ENCODE peak calls at places on chromosome 22, in four cellular contexts. One of them, this sample, is unnamed.

GRCh38 chr22:17501679-17502285 is 61.5 kb upstream of the SLC25A18 start:
- DNase-seq in upper lobe of left lung: no peak
- DNase-seq in thoracic aorta: no peak
- DNase-seq in cardiac muscle cell: peak; percentile 69
- DNase-seq in this sample: peak; percentile 10

GRCh38 chr22:42932857-42933782 is 76.0 kb upstream of the ARFGAP3 start:
- DNase-seq in upper lobe of left lung: peak; percentile 63
- DNase-seq in thoracic aorta: no peak
- DNase-seq in cardiac muscle cell: no peak
- DNase-seq in this sample: no peak

GRCh38 chr22:35977136-35977535 is 51.5 kb downstream of the RBFOX2 start:
- DNase-seq in upper lobe of left lung: no peak
- DNase-seq in thoracic aorta: no peak
- DNase-seq in cardiac muscle cell: no peak
- DNase-seq in this sample: no peak

GRCh38 chr22:35349704-35350538 is 31.0 kb upstream of the HMOX1 start:
- DNase-seq in upper lobe of left lung: no peak
- DNase-seq in thoracic aorta: no peak
- DNase-seq in cardiac muscle cell: no peak
- DNase-seq in this sample: no peak

GRCh38 chr22:32444068-32444467 is 20.2 kb downstream of the BPIFC start:
- DNase-seq in upper lobe of left lung: no peak
- DNase-seq in thoracic aorta: no peak
- DNase-seq in cardiac muscle cell: no peak
- DNase-seq in this sample: peak; percentile 1

GRCh38 chr22:26508148-26508547 is 4.1 kb downstream of the TFIP11 start:
- DNase-seq in upper lobe of left lung: no peak
- DNase-seq in thoracic aorta: no peak
- DNase-seq in cardiac muscle cell: no peak
- DNase-seq in this sample: no peak

GRCh38 chr22:49400136-49400865 is 427.4 kb downstream of the BRD1 start:
- DNase-seq in upper lobe of left lung: peak; percentile 13
- DNase-seq in thoracic aorta: no peak
- DNase-seq in cardiac muscle cell: no peak
- DNase-seq in this sample: no peak

GRCh38 chr22:19713228-19713627 is 1.1 kb upstream of the SEPTIN5 start:
- DNase-seq in upper lobe of left lung: no peak
- DNase-seq in thoracic aorta: no peak
- DNase-seq in cardiac muscle cell: no peak
- DNase-seq in this sample: no peak

GRCh38 chr22:30947163-30947820 is 21.3 kb downstream of the MORC2 start:
- DNase-seq in upper lobe of left lung: no peak
- DNase-seq in thoracic aorta: peak; percentile 21
- DNase-seq in cardiac muscle cell: no peak
- DNase-seq in this sample: no peak

GRCh38 chr22:32502346-32502745 is 27.7 kb downstream of the FBXO7 start:
- DNase-seq in upper lobe of left lung: no peak
- DNase-seq in thoracic aorta: no peak
- DNase-seq in cardiac muscle cell: no peak
- DNase-seq in this sample: no peak

GRCh38 chr22:48720662-48721393 is 1106.8 kb downstream of the BRD1 start:
- DNase-seq in upper lobe of left lung: no peak
- DNase-seq in thoracic aorta: no peak
- DNase-seq in cardiac muscle cell: no peak
- DNase-seq in this sample: no peak

GRCh38 chr22:16845881-16846280 is 20.7 kb upstream of the XKR3 start:
- DNase-seq in upper lobe of left lung: no peak
- DNase-seq in thoracic aorta: no peak
- DNase-seq in cardiac muscle cell: no peak
- DNase-seq in this sample: no peak

GRCh38 chr22:16967453-16968217 is 40.4 kb downstream of the GAB4 start:
- DNase-seq in upper lobe of left lung: no peak
- DNase-seq in thoracic aorta: no peak
- DNase-seq in cardiac muscle cell: no peak
- DNase-seq in this sample: no peak

GRCh38 chr22:46501701-46502100 is 35.7 kb downstream of the CELSR1 start:
- DNase-seq in upper lobe of left lung: no peak
- DNase-seq in thoracic aorta: no peak
- DNase-seq in cardiac muscle cell: no peak
- DNase-seq in this sample: no peak

GRCh38 chr22:26479792-26480610 is 3.6 kb downstream of the HPS4 start:
- DNase-seq in upper lobe of left lung: no peak
- DNase-seq in thoracic aorta: no peak
- DNase-seq in cardiac muscle cell: no peak
- DNase-seq in this sample: no peak

GRCh38 chr22:28283025-28283654 is 364.1 kb upstream of the PITPNB start:
- DNase-seq in upper lobe of left lung: no peak
- DNase-seq in thoracic aorta: no peak
- DNase-seq in cardiac muscle cell: no peak
- DNase-seq in this sample: no peak

GRCh38 chr22:23302171-23303002 is 122.1 kb downstream of the BCR start:
- DNase-seq in upper lobe of left lung: no peak
- DNase-seq in thoracic aorta: no peak
- DNase-seq in cardiac muscle cell: no peak
- DNase-seq in this sample: no peak

GRCh38 chr22:49405590-49405989 is 422.1 kb downstream of the BRD1 start:
- DNase-seq in upper lobe of left lung: no peak
- DNase-seq in thoracic aorta: no peak
- DNase-seq in cardiac muscle cell: no peak
- DNase-seq in this sample: no peak

GRCh38 chr22:25853902-25854301 is 111.9 kb downstream of the MYO18B start:
- DNase-seq in upper lobe of left lung: no peak
- DNase-seq in thoracic aorta: no peak
- DNase-seq in cardiac muscle cell: no peak
- DNase-seq in this sample: no peak

GRCh38 chr22:48534395-48534958 is 1293.2 kb downstream of the BRD1 start:
- DNase-seq in upper lobe of left lung: peak; percentile 33
- DNase-seq in thoracic aorta: no peak
- DNase-seq in cardiac muscle cell: no peak
- DNase-seq in this sample: no peak

GRCh38 chr22:49377306-49377705 is 450.4 kb downstream of the BRD1 start:
- DNase-seq in upper lobe of left lung: no peak
- DNase-seq in thoracic aorta: no peak
- DNase-seq in cardiac muscle cell: no peak
- DNase-seq in this sample: no peak

GRCh38 chr22:48319321-48320047 is 1508.2 kb downstream of the BRD1 start:
- DNase-seq in upper lobe of left lung: peak; percentile 13
- DNase-seq in thoracic aorta: no peak
- DNase-seq in cardiac muscle cell: no peak
- DNase-seq in this sample: no peak

GRCh38 chr22:46803031-46803880 is 40.8 kb downstream of the TBC1D22A start:
- DNase-seq in upper lobe of left lung: peak; percentile 72
- DNase-seq in thoracic aorta: no peak
- DNase-seq in cardiac muscle cell: peak; percentile 76
- DNase-seq in this sample: peak; percentile 67

GRCh38 chr22:25736378-25737011 is 5.5 kb upstream of the MYO18B start:
- DNase-seq in upper lobe of left lung: no peak
- DNase-seq in thoracic aorta: no peak
- DNase-seq in cardiac muscle cell: no peak
- DNase-seq in this sample: no peak

GRCh38 chr22:50694099-50694498 is 21.5 kb downstream of the SHANK3 start:
- DNase-seq in upper lobe of left lung: no peak
- DNase-seq in thoracic aorta: no peak
- DNase-seq in cardiac muscle cell: no peak
- DNase-seq in this sample: no peak
- TF ChIP-seq CTCF in upper lobe of left lung: no peak
- TF ChIP-seq CTCF in thoracic aorta: no peak
- TF ChIP-seq CTCF in cardiac muscle cell: no peak
- TF ChIP-seq CTCF in this sample: no peak

GRCh38 chr22:22061085-22062077 is 78.8 kb upstream of the TOP3B start:
- DNase-seq in upper lobe of left lung: peak; percentile 23
- DNase-seq in thoracic aorta: no peak
- DNase-seq in cardiac muscle cell: no peak
- DNase-seq in this sample: no peak

GRCh38 chr22:22059476-22060002 is 77.0 kb upstream of the TOP3B start:
- DNase-seq in upper lobe of left lung: no peak
- DNase-seq in thoracic aorta: no peak
- DNase-seq in cardiac muscle cell: no peak
- DNase-seq in this sample: no peak

GRCh38 chr22:22060200-22061084 is 77.9 kb upstream of the TOP3B start:
- DNase-seq in upper lobe of left lung: peak; percentile 71
- DNase-seq in thoracic aorta: no peak
- DNase-seq in cardiac muscle cell: peak; percentile 73
- DNase-seq in this sample: peak; percentile 24

GRCh38 chr22:22057617-22058378 is 75.2 kb upstream of the TOP3B start:
- DNase-seq in upper lobe of left lung: no peak
- DNase-seq in thoracic aorta: no peak
- DNase-seq in cardiac muscle cell: no peak
- DNase-seq in this sample: no peak

GRCh38 chr22:22058649-22059475 is 76.3 kb upstream of the TOP3B start:
- DNase-seq in upper lobe of left lung: no peak
- DNase-seq in thoracic aorta: no peak
- DNase-seq in cardiac muscle cell: no peak
- DNase-seq in this sample: no peak
- H3K27me3 ChIP-seq in upper lobe of left lung: no peaks in the 10 kb centered on the region
- H3K27me3 ChIP-seq in thoracic aorta: no peaks in the 10 kb centered on the region
- H3K27me3 ChIP-seq in cardiac muscle cell: peaks cover 20% of the 10 kb centered on the region
- H3K27me3 ChIP-seq in this sample: peaks cover 15% of the 10 kb centered on the region

GRCh38 chr22:20999350-21000214 is 2.3 kb downstream of the THAP7 start:
- DNase-seq in upper lobe of left lung: no peak
- DNase-seq in thoracic aorta: no peak
- DNase-seq in cardiac muscle cell: no peak
- DNase-seq in this sample: no peak

GRCh38 chr22:20998411-20999336 is 3.2 kb downstream of the THAP7 start:
- DNase-seq in upper lobe of left lung: no peak
- DNase-seq in thoracic aorta: no peak
- DNase-seq in cardiac muscle cell: no peak
- DNase-seq in this sample: no peak

GRCh38 chr22:21000987-21001600 is 824 bp downstream of the THAP7 start:
- DNase-seq in upper lobe of left lung: no peak
- DNase-seq in thoracic aorta: no peak
- DNase-seq in cardiac muscle cell: no peak
- DNase-seq in this sample: no peak

GRCh38 chr22:21001601-21002325 is at the start of gene THAP7:
- DNase-seq in upper lobe of left lung: peak; percentile 97
- DNase-seq in thoracic aorta: peak; percentile 93
- DNase-seq in cardiac muscle cell: peak; percentile 97
- DNase-seq in this sample: peak; percentile 94

GRCh38 chr22:21000215-21000986 is 1.5 kb downstream of the THAP7 start:
- DNase-seq in upper lobe of left lung: no peak
- DNase-seq in thoracic aorta: no peak
- DNase-seq in cardiac muscle cell: no peak
- DNase-seq in this sample: no peak
- TF ChIP-seq CTCF in upper lobe of left lung: no peak
- TF ChIP-seq CTCF in thoracic aorta: no peak
- TF ChIP-seq CTCF in cardiac muscle cell: no peak
- TF ChIP-seq CTCF in this sample: no peak

GRCh38 chr22:37231406-37232139 is 12.5 kb downstream of the RAC2 start:
- DNase-seq in upper lobe of left lung: no peak
- DNase-seq in thoracic aorta: no peak
- DNase-seq in cardiac muscle cell: no peak
- DNase-seq in this sample: no peak
- H3K27me3 ChIP-seq in upper lobe of left lung: no peaks in the 10 kb centered on the region
- H3K27me3 ChIP-seq in thoracic aorta: no peaks in the 10 kb centered on the region
- H3K27me3 ChIP-seq in cardiac muscle cell: no peaks in the 10 kb centered on the region
- H3K27me3 ChIP-seq in this sample: no peaks in the 10 kb centered on the region

DNA sequence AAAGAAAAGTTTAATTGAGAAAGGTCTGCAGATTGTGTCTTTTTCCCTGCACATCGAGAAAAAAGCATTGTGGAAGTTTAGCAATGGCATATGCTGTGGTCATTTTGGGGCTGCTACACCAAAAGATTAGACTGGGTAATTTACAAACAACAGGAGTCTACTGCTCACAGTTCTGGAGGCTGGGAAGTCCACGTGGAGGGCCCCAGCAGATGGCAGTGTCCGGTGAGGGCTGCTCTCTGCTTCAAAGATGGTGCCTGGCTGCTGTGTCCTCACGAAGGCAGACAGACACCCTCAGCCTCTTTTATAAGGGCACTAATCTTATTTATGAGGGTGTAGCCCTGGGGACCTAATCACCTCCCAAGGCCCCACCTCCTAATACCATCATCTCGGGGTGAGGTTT is 21.1 kb downstream of the PHF21B start:
- DNase-seq in upper lobe of left lung: no peak
- DNase-seq in thoracic aorta: no peak
- DNase-seq in cardiac muscle cell: no peak
- DNase-seq in this sample: no peak
- TF ChIP-seq CTCF in upper lobe of left lung: no peak
- TF ChIP-seq CTCF in thoracic aorta: no peak
- TF ChIP-seq CTCF in cardiac muscle cell: no peak
- TF ChIP-seq CTCF in this sample: no peak

GRCh38 chr22:39246217-39246616 is 1.4 kb upstream of the PDGFB start:
- DNase-seq in upper lobe of left lung: no peak
- DNase-seq in thoracic aorta: no peak
- DNase-seq in cardiac muscle cell: no peak
- DNase-seq in this sample: no peak
- H3K27me3 ChIP-seq in upper lobe of left lung: no peaks in the 10 kb centered on the region
- H3K27me3 ChIP-seq in thoracic aorta: peaks cover 6% of the 10 kb centered on the region
- H3K27me3 ChIP-seq in cardiac muscle cell: no peaks in the 10 kb centered on the region
- H3K27me3 ChIP-seq in this sample: peaks cover 10% of the 10 kb centered on the region

GRCh38 chr22:41237707-41238569 is 2.8 kb downstream of the CHADL start:
- DNase-seq in upper lobe of left lung: peak; percentile 88
- DNase-seq in thoracic aorta: no peak
- DNase-seq in cardiac muscle cell: peak; percentile 74
- DNase-seq in this sample: peak; percentile 83
- TF ChIP-seq CTCF in upper lobe of left lung: peak; percentile 90
- TF ChIP-seq CTCF in thoracic aorta: peak; percentile 43
- TF ChIP-seq CTCF in cardiac muscle cell: peak; percentile 44
- TF ChIP-seq CTCF in this sample: no peak

DNA sequence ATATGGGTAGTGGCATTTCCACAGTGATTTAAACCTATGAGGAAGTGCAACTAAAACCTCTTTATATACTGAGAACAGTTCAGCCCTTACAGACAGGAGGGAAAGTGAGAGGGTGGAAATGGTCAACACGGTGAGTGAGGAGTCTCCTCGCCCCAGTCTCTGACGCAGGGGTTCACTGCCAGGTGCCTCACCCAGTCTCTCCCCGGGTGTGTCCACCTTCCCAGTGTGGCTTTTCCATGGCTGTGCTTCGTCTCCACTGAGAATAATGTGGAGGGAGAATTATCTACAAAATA is 116.6 kb upstream of the TOP3B start:
- DNase-seq in upper lobe of left lung: no peak
- DNase-seq in thoracic aorta: no peak
- DNase-seq in cardiac muscle cell: no peak
- DNase-seq in this sample: no peak
- H3K27me3 ChIP-seq in upper lobe of left lung: no peaks in the 10 kb centered on the region
- H3K27me3 ChIP-seq in thoracic aorta: no peaks in the 10 kb centered on the region
- H3K27me3 ChIP-seq in cardiac muscle cell: peaks cover 73% of the 10 kb centered on the region
- H3K27me3 ChIP-seq in this sample: peaks cover 7% of the 10 kb centered on the region

DNA sequence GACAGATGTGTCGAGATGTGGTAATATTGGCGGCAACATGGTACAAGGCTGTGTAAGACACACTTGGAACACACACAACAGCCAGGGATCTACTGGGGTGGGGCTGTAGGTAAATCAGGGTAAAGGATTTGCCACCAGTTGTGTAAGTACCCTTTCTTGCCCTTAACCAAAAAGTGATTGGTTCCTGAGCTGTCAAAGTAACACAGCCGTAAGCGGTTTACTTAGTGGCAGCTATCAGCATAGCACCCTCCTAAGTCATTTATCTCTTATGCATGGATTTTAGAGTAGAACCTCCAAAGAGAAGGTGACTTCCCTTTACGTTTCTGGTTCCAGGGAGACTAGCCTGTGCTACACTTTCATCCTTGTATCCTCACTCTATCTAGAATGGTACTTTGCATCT is 57.2 kb downstream of the SPECC1L start:
- DNase-seq in upper lobe of left lung: no peak
- DNase-seq in thoracic aorta: no peak
- DNase-seq in cardiac muscle cell: no peak
- DNase-seq in this sample: no peak
- TF ChIP-seq CTCF in upper lobe of left lung: no peak
- TF ChIP-seq CTCF in thoracic aorta: no peak
- TF ChIP-seq CTCF in cardiac muscle cell: no peak
- TF ChIP-seq CTCF in this sample: no peak

This sample was measured in CD4-positive, alpha-beta T cell.